ENCODE peak calls at places on chromosomes 5 and 9, in four cellular contexts. D is tibial nerve, T is heart left ventricle, W is sigmoid colon. Z is an unnamed sample.

GRCh38 chr5:39648539-39649200 is 223.9 kb upstream of the DAB2 start:
- DNase-seq in D (no peak), T (no peak), W (no peak), Z (peak)

GRCh38 chr9:132973713-132974112 is 4.8 kb upstream of the GFI1B start:
- DNase-seq in D (no peak), T (no peak), W (no peak), Z (peak)

GRCh38 chr5:60259730-60260129 is 366.2 kb upstream of the PDE4D start:
- DNase-seq in D (no peak), T (no peak), W (no peak), Z (no peak)

GRCh38 chr5:124905756-124906155 is 159.3 kb upstream of the ZNF608 start:
- DNase-seq in D (no peak), T (no peak), W (no peak), Z (no peak)

GRCh38 chr9:97506264-97506663 is 4.8 kb downstream of the TMOD1 start:
- DNase-seq in D (no peak), T (peak), W (no peak), Z (no peak)

GRCh38 chr5:108102463-108102862 is 279.4 kb downstream of the FBXL17 start:
- DNase-seq in D (no peak), T (no peak), W (no peak), Z (peak)

GRCh38 chr5:94432499-94432898 is 185.9 kb downstream of the KIAA0825 start:
- DNase-seq in D (peak), T (no peak), W (no peak), Z (peak)

GRCh38 chr5:116970318-116970717 is 395.7 kb upstream of the SEMA6A start:
- DNase-seq in D (no peak), T (no peak), W (no peak), Z (peak)

GRCh38 chr5:6359941-6360683 is 18.2 kb downstream of the MED10 start:
- DNase-seq in D (no peak), T (no peak), W (no peak), Z (no peak)

GRCh38 chr9:928363-929042 is 48.0 kb upstream of the DMRT3 start:
- DNase-seq in D (no peak), T (no peak), W (no peak), Z (no peak)

GRCh38 chr9:36036253-36036779 is 397 bp upstream of the RECK start:
- DNase-seq in D (no peak), T (no peak), W (no peak), Z (no peak)

GRCh38 chr5:133944263-133945230 is 23.9 kb downstream of the C5orf15 start:
- DNase-seq in D (no peak), T (peak), W (no peak), Z (peak)

GRCh38 chr9:15722888-15723287 is 170.0 kb downstream of the CCDC171 start:
- DNase-seq in D (no peak), T (no peak), W (no peak), Z (peak)

GRCh38 chr5:173602423-173602822 is 14.0 kb downstream of the BOD1 start:
- DNase-seq in D (peak), T (no peak), W (no peak), Z (peak)

GRCh38 chr5:19125956-19126713 is 861.9 kb downstream of the CDH18 start:
- DNase-seq in D (no peak), T (no peak), W (no peak), Z (no peak)

GRCh38 chr9:129323999-129324553 is 146.0 kb upstream of the IER5L start:
- DNase-seq in D (no peak), T (no peak), W (peak), Z (no peak)

GRCh38 chr9:35000535-35001284 is 11.2 kb downstream of the DNAJB5 start:
- DNase-seq in D (no peak), T (no peak), W (no peak), Z (peak)

GRCh38 chr9:113992276-113992951 is 85.7 kb downstream of the AMBP start:
- DNase-seq in D (peak), T (peak), W (no peak), Z (no peak)

GRCh38 chr5:68730220-68731010 is 363.4 kb upstream of the SLC30A5 start:
- DNase-seq in D (peak), T (peak), W (no peak), Z (peak)

GRCh38 chr9:119818726-119819435 is 449.6 kb upstream of the BRINP1 start:
- DNase-seq in D (no peak), T (no peak), W (no peak), Z (no peak)

GRCh38 chr9:112852741-112853505 is 37.8 kb downstream of the SLC46A2 start:
- DNase-seq in D (no peak), T (no peak), W (no peak), Z (no peak)

GRCh38 chr5:58828145-58828544 is 245.3 kb downstream of the RAB3C start:
- DNase-seq in D (no peak), T (no peak), W (no peak), Z (no peak)

GRCh38 chr9:8037745-8038144 is 238.2 kb upstream of the DMAC1 start:
- DNase-seq in D (no peak), T (no peak), W (no peak), Z (no peak)

GRCh38 chr5:146620663-146621051 is 104.7 kb upstream of the GPR151 start:
- DNase-seq in D (no peak), T (no peak), W (no peak), Z (no peak)

GRCh38 chr9:110214553-110214952 is 6.6 kb upstream of the C9orf152 start:
- DNase-seq in D (no peak), T (no peak), W (no peak), Z (no peak)

GRCh38 chr9:127128341-127129072 is 6.1 kb upstream of the ANGPTL2 start:
- DNase-seq in D (peak), T (peak), W (peak), Z (peak)

DNA sequence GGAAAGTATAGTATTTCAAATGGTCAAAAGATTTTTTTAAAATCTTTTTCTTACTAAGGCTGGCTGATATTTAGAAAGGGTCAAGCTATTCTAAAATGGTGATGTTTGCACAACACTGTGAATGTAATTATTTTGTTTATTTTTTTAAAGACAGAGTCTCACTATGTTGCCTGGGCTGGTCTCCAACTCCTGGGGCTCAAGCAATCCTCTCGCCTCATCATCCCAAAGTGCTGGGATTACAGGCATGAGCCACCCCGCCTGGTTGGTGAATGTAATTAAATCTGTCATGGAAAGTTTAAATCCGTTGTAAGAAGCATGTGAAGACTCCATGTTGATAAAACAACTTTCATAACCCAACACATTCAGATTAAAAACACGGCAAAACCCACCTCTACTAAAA is 2.6 kb downstream of the UBTD2 start:
- DNase-seq in D (no peak), T (no peak), W (no peak), Z (peak)
- H3K4me3 ChIP-seq in D (no peak), T (no peak), W (no peak), Z (peak)

GRCh38 chr5:16735092-16735970 is 118.5 kb upstream of the RETREG1 start:
- DNase-seq in D (no peak), T (no peak), W (no peak), Z (no peak)
- TF ChIP-seq CTCF in D (no peak), T (no peak), W (no peak), Z (no peak)

DNA sequence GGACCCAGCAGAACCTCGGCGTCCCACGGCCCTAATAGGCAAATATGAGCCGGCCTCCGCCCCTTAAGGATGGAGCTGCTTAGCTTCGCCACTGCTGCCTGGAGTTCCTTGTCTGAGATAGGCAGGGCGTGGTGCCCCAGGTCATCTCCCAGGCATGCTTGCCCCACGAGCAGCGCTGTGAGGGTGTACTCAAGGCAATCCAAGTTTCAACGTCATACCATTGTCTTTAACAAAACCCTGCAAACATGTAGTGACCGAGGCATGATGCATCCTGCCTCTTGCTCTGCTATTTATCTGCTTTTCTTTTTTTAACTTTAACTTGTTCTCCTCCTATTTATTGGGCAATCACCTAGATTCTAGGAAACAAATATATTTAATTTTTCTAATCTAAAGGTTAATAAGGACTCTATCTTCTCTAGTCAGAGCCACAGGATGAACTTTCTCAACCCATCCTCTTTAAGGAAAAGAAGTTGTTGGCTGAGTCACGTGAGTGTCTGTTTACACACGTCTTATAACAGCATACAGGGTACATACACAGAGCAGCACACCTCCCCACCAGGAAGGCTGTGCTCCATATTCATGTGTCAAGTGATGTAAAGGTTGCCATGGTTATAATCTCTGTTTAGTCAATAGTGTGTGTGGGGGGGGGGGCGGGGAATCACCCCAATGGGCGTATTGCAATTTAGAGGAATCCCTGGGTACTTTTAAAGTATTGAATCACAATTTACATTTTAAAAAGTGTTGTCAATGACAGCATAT is 27.3 kb upstream of the ZSWIM6 start:
- DNase-seq in D (no peak), T (no peak), W (no peak), Z (peak)
- H3K4me3 ChIP-seq in D (no peak), T (no peak), W (no peak), Z (no peak)

DNA sequence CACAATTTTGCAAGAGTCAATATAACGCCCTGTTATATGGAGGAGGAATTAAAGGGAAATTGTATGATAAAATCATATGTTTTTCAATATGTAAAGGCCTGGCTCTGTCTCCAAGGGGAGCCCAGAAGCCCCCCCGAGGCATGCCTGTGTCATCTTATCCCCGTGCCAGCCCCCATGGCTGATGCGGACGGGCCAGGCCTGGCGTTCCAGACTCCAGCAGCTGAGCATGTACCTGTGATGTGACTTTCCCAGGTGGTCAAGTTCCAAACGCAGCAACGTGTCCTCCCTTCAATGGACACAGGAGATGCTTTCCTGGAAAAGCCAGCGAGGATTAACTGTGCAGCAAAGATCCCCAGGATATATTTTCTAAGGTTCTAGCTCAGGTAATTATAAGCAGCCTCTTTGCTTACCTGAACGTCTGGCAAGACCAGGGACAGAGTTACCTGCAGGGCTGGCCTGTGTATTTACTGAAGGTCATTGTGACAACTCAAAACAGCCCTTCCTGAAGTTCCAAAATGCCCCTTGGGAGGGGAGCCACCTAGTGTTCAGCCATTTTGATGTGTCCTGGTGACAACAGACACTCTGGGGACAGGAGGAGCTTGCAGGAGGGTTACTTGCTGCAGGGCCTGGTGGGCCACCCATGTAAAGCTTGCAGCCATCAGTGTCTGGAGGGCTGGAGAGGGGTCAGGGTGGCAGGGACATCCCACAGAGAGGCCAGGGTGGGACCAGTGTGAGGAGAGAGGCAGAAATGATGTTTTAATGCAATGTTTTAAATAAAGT is 53.3 kb upstream of the RNU6ATAC start:
- DNase-seq in D (no peak), T (no peak), W (peak), Z (no peak)
- TF ChIP-seq CTCF in D (no peak), T (peak), W (no peak), Z (no peak)

DNA sequence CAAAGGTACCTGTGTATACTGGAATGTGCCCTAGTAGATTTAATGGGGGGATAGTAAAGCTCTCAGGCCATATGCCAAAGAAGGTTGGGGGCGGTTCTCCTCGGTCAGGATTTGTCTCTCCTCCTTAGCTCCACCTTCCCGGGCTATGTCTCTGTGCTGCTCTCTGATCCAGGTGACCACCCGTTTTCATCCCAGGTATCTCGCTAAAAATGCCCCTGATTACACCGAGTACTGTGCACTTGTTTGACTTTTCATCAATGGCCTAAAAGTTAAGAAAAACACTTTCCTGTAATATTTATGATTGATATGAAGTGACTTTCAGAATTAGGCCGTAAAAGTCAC is 718 bp downstream of the NDUFS6 start:
- DNase-seq in D (no peak), T (no peak), W (no peak), Z (no peak)
- H3K4me3 ChIP-seq in D (peak), T (peak), W (peak), Z (peak)

DNA sequence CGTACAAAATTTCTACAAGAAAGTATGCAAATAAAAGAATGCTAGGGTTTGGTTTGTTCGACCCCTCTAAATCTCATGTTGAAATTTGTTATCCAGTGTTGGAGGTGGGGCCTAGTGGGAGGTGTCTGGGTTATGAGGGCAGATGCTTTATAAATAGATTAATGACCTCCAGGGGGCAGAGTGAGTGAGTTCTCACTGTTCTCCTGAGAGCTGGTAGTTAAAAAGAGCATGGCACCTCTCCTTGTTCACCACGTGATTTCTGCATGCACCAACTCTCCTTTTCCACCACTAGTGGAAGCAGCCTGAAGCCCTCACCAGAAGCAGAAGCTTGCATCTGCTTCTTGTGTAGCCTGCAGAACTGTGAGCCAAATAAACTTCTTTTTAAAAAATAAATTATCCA is 50.4 kb upstream of the FAM170A start:
- DNase-seq in D (no peak), T (no peak), W (no peak), Z (peak)
- TF ChIP-seq CTCF in D (no peak), T (no peak), W (no peak), Z (peak)